ENCODE peak calls at places on chromosome 19, in five cellular contexts. I, R, A, O and C are unnamed samples.

GRCh38 chr19:50205681-50206138 is 2.3 kb downstream of the MYH14 start:
- DNase-seq in R (no peak), A (no peak), O (no peak), I (no peak), C (no peak)

GRCh38 chr19:46193678-46194077 is 35.9 kb upstream of the IGFL1 start:
- DNase-seq in R (no peak), I (no peak), A (no peak), O (no peak), C (no peak)

GRCh38 chr19:9702186-9702585 is 27.3 kb upstream of the ZNF562 start:
- DNase-seq in A (no peak), O (no peak), R (no peak), I (no peak), C (no peak)

GRCh38 chr19:16535381-16535780 is 6.9 kb downstream of the CHERP start:
- DNase-seq in O (no peak), I (no peak), R (no peak), A (no peak), C (no peak)

GRCh38 chr19:55158848-55159793 is 1.6 kb upstream of the TNNI3 start:
- DNase-seq in I (no peak), O (no peak), R (peak), A (no peak), C (no peak)

GRCh38 chr19:13689050-13689449 is 75.3 kb upstream of the MRI1 start:
- DNase-seq in I (peak), A (no peak), R (no peak), O (no peak), C (peak)

GRCh38 chr19:36771275-36772231 is 1.1 kb downstream of the ZNF850 start:
- DNase-seq in I (peak), R (peak), A (peak), O (peak), C (peak)

GRCh38 chr19:47381653-47382279 is 32.7 kb downstream of the DHX34 start:
- DNase-seq in O (no peak), A (no peak), R (no peak), I (no peak), C (no peak)

GRCh38 chr19:6423499-6424189 is 967 bp downstream of the KHSRP start:
- DNase-seq in I (peak), O (peak), R (no peak), A (peak), C (peak)

GRCh38 chr19:15452111-15453047 is 2.6 kb upstream of the WIZ start:
- DNase-seq in R (peak), A (peak), I (peak), O (peak), C (peak)

GRCh38 chr19:792361-792885 is 4.8 kb upstream of the PTBP1 start:
- DNase-seq in O (no peak), I (no peak), R (no peak), A (no peak), C (no peak)

DNA sequence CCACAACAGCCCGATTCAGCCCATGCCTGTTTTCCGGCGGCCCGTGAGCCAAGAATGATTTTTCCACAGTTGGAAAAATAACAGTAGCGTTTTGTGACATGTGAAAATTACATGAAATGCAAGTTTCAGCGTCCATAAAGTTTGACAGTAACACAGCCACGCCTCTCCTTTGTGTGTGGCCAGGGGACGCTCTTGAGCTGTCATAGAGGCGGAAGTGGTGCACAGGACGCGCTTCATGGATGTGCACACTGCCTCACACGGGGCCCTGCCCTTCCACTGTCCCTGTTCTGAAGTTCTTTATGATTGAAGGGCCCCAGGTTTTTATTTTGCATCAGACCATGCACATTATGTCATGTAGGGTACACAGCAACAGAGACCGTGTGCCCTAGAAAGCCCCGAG is 12.4 kb upstream of the ELAVL1 start:
- DNase-seq in I (no peak), R (no peak), A (no peak), O (no peak), C (no peak)
- TF ChIP-seq CTCF in I (peak), R (no peak), A (no peak), O (no peak), C (peak)

DNA sequence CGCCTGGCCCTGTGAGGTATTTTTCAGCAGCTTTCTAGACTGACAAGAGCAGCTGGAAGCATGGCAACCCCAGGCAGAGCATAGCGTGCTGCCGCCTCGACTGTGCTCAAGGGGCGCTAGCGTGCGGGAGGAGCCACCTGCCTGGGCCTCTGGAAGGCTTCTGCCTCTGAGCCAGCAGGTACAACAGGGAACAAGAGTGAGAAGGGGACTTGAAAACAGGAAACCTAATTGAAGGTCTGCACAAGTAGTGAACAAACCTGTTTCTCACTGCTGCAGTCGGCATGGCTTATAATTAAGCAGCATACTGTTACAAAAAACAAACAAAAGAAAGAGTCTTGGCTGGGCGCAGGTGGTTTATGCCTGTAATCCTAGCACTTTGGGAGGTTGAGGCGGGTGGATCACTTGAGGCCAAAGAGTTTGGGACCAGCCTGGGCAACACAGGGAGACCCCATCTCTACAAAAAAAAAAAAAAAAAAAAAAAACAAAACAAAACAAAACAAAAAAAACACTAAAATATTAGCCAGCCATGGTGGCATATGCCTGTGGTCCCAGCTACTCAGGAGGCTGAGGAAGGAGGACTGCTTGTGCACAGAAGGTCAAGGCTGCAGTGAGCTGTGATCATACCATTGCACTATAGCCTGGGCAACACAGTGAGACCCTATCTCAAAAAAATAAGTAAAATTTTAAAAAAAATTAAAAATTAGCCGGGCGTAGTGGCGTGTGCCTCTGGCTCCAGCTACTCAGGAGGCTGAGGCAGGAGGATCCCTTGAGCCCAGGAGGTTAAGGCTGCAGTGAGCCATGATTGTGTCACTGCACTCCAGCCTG is 12.6 kb upstream of the GARRE1 start:
- DNase-seq in I (peak), O (peak), R (no peak), A (no peak), C (peak)
- TF ChIP-seq CTCF in I (peak), O (peak), R (no peak), A (no peak), C (peak)

GRCh38 chr19:3275583-3276340 is 51.3 kb downstream of the CELF5 start:
- DNase-seq in A (peak), R (peak), O (peak), I (peak), C (peak)

GRCh38 chr19:3272952-3273351 is 48.5 kb downstream of the CELF5 start:
- DNase-seq in I (no peak), R (no peak), A (no peak), O (no peak), C (no peak)

GRCh38 chr19:3274245-3275067 is 50.0 kb downstream of the CELF5 start:
- DNase-seq in I (no peak), A (no peak), O (no peak), R (no peak), C (no peak)

GRCh38 chr19:3276341-3276799 is 51.9 kb downstream of the CELF5 start:
- DNase-seq in R (no peak), A (no peak), O (peak), I (peak), C (no peak)

GRCh38 chr19:3275068-3275582 is 50.7 kb downstream of the CELF5 start:
- DNase-seq in R (no peak), O (peak), A (no peak), I (peak), C (peak)
- TF ChIP-seq CTCF in R (peak), O (peak), A (no peak), I (peak), C (no peak)

GRCh38 chr19:29576761-29577661 is 29.1 kb upstream of the POP4 start:
- DNase-seq in R (no peak), I (no peak), A (peak), O (no peak), C (no peak)

GRCh38 chr19:29578349-29578748 is 27.7 kb upstream of the POP4 start:
- DNase-seq in R (no peak), A (no peak), I (no peak), O (no peak), C (no peak)

GRCh38 chr19:29574518-29574917 is 31.6 kb upstream of the POP4 start:
- DNase-seq in I (no peak), O (no peak), A (peak), R (no peak), C (no peak)

GRCh38 chr19:29577662-29577963 is 28.5 kb upstream of the POP4 start:
- DNase-seq in A (peak), O (no peak), I (no peak), R (no peak), C (no peak)

DNA sequence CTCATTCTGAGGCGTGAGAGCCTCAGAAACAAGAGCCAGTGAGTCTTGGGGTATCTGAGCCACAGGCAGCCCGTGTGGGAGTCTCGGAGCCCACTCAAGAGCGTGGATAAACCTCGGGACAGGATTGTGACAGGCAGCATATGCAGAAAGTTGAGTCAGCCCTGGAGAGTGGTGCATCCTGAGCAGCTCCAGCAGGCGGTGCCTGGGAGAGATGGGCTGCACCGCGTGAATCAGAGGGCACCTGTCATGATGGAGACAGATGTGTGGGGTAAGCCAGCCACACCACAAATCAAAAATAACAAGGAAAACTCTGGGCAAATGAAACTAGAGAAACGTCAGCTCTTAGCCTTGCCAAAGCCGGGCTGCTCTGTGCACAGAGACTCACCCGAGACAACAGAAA is 30.0 kb upstream of the POP4 start:
- DNase-seq in O (no peak), A (peak), R (no peak), I (no peak), C (no peak)
- TF ChIP-seq CTCF in O (no peak), A (no peak), R (no peak), I (no peak), C (no peak)

DNA sequence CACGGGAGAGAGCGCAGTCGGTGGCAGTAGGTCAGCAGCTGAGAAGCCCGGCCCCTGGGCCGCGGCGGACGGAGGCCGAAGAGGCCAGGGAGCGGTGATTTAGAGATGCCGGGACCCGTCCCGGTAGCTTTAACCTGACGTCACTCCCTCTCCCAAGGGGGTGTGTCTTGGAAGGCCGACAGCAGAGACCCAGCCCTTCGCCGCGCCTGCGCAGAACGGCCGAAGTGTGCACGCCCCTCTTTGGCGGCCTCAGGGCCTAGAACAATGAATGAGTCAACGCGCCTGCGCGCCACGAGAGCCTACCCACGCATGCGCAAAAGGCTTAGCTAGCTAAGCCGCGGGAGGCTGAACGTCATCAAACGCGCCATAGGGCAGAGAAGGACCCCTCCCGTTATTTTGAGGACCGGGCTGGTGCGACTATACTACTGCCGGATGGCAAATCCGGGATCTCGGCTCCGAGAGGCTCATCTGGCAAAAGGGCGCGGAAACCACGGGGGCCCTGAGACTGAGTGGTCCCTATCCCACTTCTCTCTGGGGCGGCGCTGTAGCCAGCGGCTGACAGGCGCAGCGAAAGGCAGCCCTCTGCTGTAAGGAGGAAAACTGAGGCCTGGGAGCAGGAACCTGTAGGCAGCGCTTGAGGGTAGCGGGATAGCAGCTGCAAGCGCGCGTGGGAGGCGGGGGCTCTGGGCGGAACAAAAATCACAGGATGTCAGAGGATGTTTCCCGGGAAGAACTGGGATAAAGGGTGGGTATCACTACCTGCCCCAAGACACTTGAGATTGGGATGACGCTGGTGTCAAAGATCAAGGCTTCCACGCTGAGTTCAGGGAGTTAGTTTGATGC is at the start of the genes IRGQ and ZNF576:
- DNase-seq in R (peak), I (peak), O (peak), A (peak), C (peak)
- TF ChIP-seq CTCF in R (peak), I (no peak), O (no peak), A (no peak), C (no peak)

DNA sequence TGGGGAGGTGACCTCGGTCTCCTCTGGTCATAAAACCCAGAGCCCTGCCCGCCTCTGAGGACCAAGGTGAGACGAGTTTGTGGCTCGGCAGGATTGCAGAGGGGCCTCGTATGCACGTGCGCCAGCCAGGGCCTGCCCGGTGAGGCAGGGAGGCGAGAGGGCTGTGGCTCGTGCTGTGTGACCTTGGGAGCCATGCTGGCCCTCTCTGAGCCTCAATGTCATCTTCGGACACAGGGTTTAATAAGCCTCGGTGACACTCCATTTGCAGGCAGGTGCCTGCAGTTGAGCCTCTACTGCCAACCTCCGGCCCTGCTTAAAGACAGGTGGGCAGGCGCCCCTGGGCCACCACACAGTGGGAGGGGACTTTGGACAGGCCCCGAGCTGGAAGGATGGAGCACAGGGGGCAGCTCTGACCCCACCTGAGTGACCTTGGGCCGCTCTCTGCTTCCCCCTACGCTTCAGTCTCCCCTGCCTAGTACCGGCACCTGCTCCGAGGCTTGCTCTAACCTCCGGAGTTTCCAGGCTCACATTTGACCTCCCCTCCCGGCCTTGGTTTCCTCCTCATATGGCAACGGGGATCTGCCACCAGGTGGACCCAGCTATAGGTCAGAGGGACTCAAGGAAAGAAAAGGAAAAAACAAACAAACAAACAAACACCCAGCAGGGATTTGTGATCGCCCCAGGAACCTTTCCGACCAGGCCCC is 3.2 kb downstream of the ZBTB7A start:
- DNase-seq in O (no peak), I (no peak), A (peak), R (no peak), C (no peak)
- TF ChIP-seq CTCF in O (no peak), I (peak), A (no peak), R (peak), C (no peak)

GRCh38 chr19:42469311-42470239 is 26.8 kb upstream of the CXCL17 start:
- DNase-seq in O (no peak), R (no peak), I (no peak), A (peak), C (no peak)

GRCh38 chr19:42468273-42468796 is 25.6 kb upstream of the CXCL17 start:
- DNase-seq in R (no peak), A (peak), O (no peak), I (no peak), C (no peak)

GRCh38 chr19:42466521-42467436 is 24.0 kb upstream of the CXCL17 start:
- DNase-seq in R (no peak), I (no peak), O (no peak), A (peak), C (no peak)

GRCh38 chr19:42467437-42467760 is 24.7 kb upstream of the CXCL17 start:
- DNase-seq in O (no peak), I (no peak), R (no peak), A (peak), C (no peak)

DNA sequence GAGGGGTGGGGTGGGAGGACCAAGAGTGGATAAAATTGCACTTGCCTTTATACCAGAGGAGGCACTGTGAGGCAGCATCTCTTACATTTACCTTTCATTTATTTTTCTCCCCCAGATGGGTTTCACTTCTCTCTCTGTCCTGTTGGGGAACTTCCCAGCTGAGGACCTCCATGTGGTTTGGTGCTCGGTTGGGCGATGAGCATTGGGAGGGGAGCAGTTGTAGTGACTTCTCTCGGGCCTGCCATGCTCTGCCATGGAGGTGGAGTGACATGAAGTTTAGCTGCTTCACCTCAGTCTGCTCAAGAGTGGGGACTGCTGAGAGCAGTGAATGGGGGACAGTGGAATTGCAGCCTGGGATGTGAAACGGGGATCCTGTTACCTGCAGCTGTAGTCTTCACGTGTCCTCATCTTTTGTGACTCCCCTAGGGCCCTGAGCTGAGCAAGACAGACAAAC is 23.1 kb upstream of the CXCL17 start:
- DNase-seq in O (no peak), I (no peak), A (no peak), R (no peak), C (no peak)
- TF ChIP-seq CTCF in O (no peak), I (no peak), A (no peak), R (no peak), C (no peak)

GRCh38 chr19:44587863-44588752 is 25.3 kb upstream of the IGSF23 start:
- DNase-seq in O (no peak), R (no peak), A (no peak), I (no peak), C (no peak)
- TF ChIP-seq CTCF in O (no peak), R (peak), A (no peak), I (peak), C (no peak)